ENCODE peak calls at places on chromosomes 12 and 14, in four cellular contexts. Q is mesenchymal stem cell, I is small intestine, Y is lung. X is an unnamed sample.

GRCh38 chr12:126667340-126667739 is 1599.6 kb upstream of the TMEM132C start:
- DNase-seq in I (no peak), Y (no peak), Q (no peak), X (no peak)

GRCh38 chr14:64507376-64508156 is 3.0 kb downstream of the ZBTB1 start:
- DNase-seq in Q (peak; percentile 44), Y (no peak), I (no peak), X (peak; percentile 39)

GRCh38 chr14:57732886-57733285 is 133.0 kb downstream of the SLC35F4 start:
- DNase-seq in Q (no peak), I (peak; percentile 9), Y (no peak), X (peak; percentile 33)

GRCh38 chr14:104551851-104552737 is 27.5 kb upstream of the C14orf180 start:
- DNase-seq in I (no peak), Q (no peak), Y (no peak), X (no peak)

GRCh38 chr12:1806301-1807106 is 13.9 kb upstream of the LRTM2 start:
- DNase-seq in Q (no peak), Y (no peak), I (peak; percentile 54), X (no peak)

GRCh38 chr14:96104469-96105057 is 65.4 kb downstream of the C14orf132 start:
- DNase-seq in I (peak; percentile 74), Q (peak; percentile 98), Y (peak; percentile 80), X (peak; percentile 80)

GRCh38 chr14:34187061-34187460 is 236.2 kb upstream of the EGLN3 start:
- DNase-seq in Q (no peak), Y (no peak), I (no peak), X (no peak)

GRCh38 chr12:124626841-124627502 is 59.6 kb upstream of the NCOR2 start:
- DNase-seq in Y (no peak), Q (no peak), I (no peak), X (peak; percentile 44)

GRCh38 chr14:100726812-100727564 is at the start of gene DLK1:
- DNase-seq in Y (no peak), Q (no peak), I (no peak), X (peak; percentile 50)

GRCh38 chr12:75704664-75705063 is 193.3 kb upstream of the KRR1 start:
- DNase-seq in Y (no peak), Q (no peak), I (no peak), X (no peak)

GRCh38 chr12:4412462-4412861 is 33.0 kb upstream of the FGF23 start:
- DNase-seq in Y (no peak), I (no peak), Q (no peak), X (no peak)

GRCh38 chr14:101537286-101537685 is 24.0 kb upstream of the DIO3 start:
- DNase-seq in I (no peak), Q (no peak), Y (no peak), X (no peak)

GRCh38 chr14:76546426-76547221 is 170.7 kb downstream of the ESRRB start:
- DNase-seq in Y (no peak), I (peak; percentile 8), Q (no peak), X (peak; percentile 35)

GRCh38 chr12:2092354-2092753 is 39.6 kb downstream of the CACNA1C start:
- DNase-seq in Q (no peak), I (no peak), Y (no peak), X (no peak)

GRCh38 chr14:36502558-36503508 is 17.2 kb downstream of the NKX2-1 start:
- DNase-seq in Y (no peak), I (no peak), Q (no peak), X (no peak)

DNA sequence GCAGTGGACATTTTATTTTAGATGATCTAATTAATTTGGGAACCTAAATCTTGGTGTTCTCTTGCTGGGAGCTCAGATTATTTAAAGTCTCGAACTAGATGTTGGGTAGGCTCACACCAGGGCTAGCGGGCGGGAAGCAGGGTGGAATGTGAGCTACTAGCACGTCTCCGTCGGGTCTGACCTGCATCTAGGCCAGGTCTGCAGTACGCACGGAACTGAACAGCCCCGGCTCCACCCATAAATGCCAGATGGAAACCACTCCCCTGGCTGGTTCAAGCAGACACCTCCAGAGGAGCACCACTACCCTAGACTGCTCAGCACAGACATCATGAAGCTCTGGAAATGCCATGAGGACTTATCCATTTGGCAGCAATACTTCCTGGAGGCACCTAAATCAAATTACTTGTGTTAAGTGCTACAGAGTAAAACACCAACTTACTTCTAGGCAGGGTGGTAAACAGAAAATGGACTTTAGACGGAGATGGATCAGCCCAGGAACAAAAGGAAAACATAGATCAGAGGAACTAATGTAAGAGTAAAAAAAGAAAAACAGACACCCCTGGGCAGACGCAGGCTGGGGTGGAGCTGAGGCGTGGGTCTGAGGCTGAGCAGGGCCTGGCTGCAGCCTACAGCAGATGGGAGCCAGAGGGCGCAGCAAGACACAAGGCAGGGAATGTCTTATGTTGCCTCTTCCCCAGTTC is 10.2 kb downstream of the ZNF605 start:
- DNase-seq in I (no peak), Y (no peak), Q (no peak), X (no peak)
- H3K9me3 ChIP-seq in I (peaks cover 7% of the 10 kb centered on the region), Y (peaks cover 83% of the 10 kb centered on the region), Q (peaks cover 99% of the 10 kb centered on the region), X (peaks cover 44% of the 10 kb centered on the region)

DNA sequence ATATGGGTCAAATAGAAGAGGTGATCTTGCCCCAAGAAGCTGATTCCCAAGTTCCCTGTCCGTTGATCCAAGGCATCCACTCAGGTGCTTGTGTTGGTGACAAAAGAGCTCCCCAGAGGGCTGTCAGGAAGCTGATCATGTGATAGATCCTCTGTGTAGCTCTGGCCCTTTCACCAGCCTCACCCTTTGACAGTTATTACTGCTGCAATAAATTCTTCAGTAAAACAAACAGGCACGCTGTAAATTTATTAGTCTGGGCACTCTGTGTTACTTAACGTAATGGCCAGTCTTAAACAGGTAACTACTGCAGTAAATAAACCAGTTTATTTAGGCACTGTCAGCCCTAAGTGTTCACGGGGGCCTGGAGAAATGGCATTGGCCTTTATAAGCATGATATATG is 473.9 kb downstream of the BCL11B start:
- DNase-seq in Q (no peak), I (peak; percentile 87), Y (no peak), X (peak; percentile 74)
- H3K9me3 ChIP-seq in Q (peaks cover 10% of the 10 kb centered on the region), I (no peaks in the 10 kb centered on the region), Y (peaks cover 5% of the 10 kb centered on the region), X (no peaks in the 10 kb centered on the region)

GRCh38 chr12:93738199-93739058 is 61.3 kb downstream of the CRADD start:
- DNase-seq in Y (no peak), Q (no peak), I (no peak), X (no peak)
- H3K9me3 ChIP-seq in Y (no peaks in the 10 kb centered on the region), Q (no peaks in the 10 kb centered on the region), I (no peaks in the 10 kb centered on the region), X (no peaks in the 10 kb centered on the region)

DNA sequence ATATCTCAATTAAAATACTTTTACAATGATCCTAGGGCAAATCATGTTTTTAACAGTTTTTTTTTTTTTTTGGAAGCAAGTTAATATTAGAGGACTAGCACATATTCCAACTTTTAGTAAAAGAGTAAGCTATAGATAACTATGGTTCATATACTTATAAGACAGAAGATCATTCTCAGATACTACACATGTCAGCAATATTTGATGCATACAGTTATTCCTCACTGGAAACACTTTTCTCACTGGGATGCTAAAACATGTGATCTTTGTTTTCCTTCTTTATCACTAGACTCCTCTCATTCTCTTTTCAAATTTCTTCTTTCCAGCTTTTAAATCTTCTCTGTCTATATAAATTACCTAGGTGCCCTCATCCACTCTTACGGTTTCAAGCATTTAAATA is 1020.4 kb upstream of the FBXO33 start:
- DNase-seq in I (no peak), Y (no peak), Q (no peak), X (no peak)
- H3K9me3 ChIP-seq in I (no peaks in the 10 kb centered on the region), Y (no peaks in the 10 kb centered on the region), Q (peaks cover 4% of the 10 kb centered on the region), X (no peaks in the 10 kb centered on the region)

DNA sequence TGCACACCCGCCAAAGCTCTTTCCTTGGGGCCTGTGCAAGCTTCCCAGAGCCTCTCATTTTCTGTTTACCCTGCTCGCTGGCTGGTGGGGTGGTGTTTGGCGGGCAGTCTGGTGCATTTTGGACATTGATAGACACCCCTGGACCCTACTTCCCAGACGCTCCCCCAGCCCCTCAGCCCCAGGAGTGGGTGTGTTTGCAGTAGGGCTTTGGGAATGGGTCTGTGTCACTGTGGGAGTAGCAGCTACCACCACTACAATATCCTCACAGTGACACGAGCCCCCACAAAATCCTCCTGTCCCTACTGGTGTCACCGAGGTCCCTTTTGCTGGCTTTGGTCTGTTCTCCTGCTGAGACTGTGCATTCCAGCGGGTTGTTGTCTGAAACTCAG is 371.3 kb downstream of the TMEM121 start:
- DNase-seq in Q (no peak), I (no peak), Y (no peak), X (no peak)
- H3K9me3 ChIP-seq in Q (no peaks in the 10 kb centered on the region), I (no peaks in the 10 kb centered on the region), Y (peaks cover 3% of the 10 kb centered on the region), X (no peaks in the 10 kb centered on the region)

X was measured in hepatocyte.